ENCODE peak calls at places on chromosomes 4 and X, in ten cellular contexts. J, H, S, T, B, Y, P, F, V and X are unnamed samples.

GRCh38 chr4:6372649-6373525 is 99.5 kb downstream of the PPP2R2C start:
- DNase-seq in J (no peak), H (peak), S (peak), T (no peak), B (no peak), Y (peak), P (peak), F (peak), V (peak), X (peak)

GRCh38 chr4:52713456-52713937 is 37.7 kb downstream of the ERVMER34-1 start:
- DNase-seq in J (no peak), H (no peak), S (peak), T (no peak), B (no peak), Y (no peak), P (no peak), F (no peak), V (no peak), X (no peak)

GRCh38 chr4:168074861-168075260 is 17.5 kb upstream of the ANXA10 start:
- DNase-seq in J (no peak), H (no peak), S (no peak), T (no peak), B (no peak), Y (no peak), P (no peak), F (no peak), V (no peak), X (no peak)

GRCh38 chrX:49308604-49309269 is 5.3 kb downstream of the GAGE10 start:
- DNase-seq in J (peak), H (no peak), S (no peak), T (no peak), B (no peak), Y (no peak), P (no peak), F (no peak), V (peak), X (no peak)

GRCh38 chr4:21982087-21982486 is 33.5 kb upstream of the KCNIP4 start:
- DNase-seq in J (no peak), H (no peak), S (no peak), T (no peak), B (no peak), Y (no peak), P (no peak), F (no peak), V (no peak), X (no peak)

GRCh38 chr4:130424211-130424610 is 1328.3 kb downstream of the C4orf33 start:
- DNase-seq in J (no peak), H (no peak), S (no peak), T (no peak), B (no peak), Y (no peak), P (no peak), F (peak), V (no peak), X (no peak)

GRCh38 chr4:129342820-129343219 is 246.9 kb downstream of the C4orf33 start:
- DNase-seq in J (no peak), H (no peak), S (peak), T (no peak), B (no peak), Y (no peak), P (no peak), F (no peak), V (peak), X (peak)

GRCh38 chr4:53365121-53365485 is 758 bp downstream of the SCFD2 start:
- DNase-seq in J (no peak), H (no peak), S (peak), T (no peak), B (no peak), Y (peak), P (no peak), F (peak), V (peak), X (no peak)

GRCh38 chr4:115334736-115335411 is 221.5 kb upstream of the NDST4 start:
- DNase-seq in J (no peak), H (no peak), S (no peak), T (no peak), B (no peak), Y (no peak), P (no peak), F (no peak), V (no peak), X (no peak)

GRCh38 chrX:119194631-119195030 is 41.5 kb upstream of the PGRMC1 start:
- DNase-seq in J (no peak), H (no peak), S (peak), T (no peak), B (no peak), Y (no peak), P (no peak), F (peak), V (peak), X (no peak)

GRCh38 chrX:128816919-128817318 is 706.4 kb downstream of the SMARCA1 start:
- DNase-seq in J (no peak), H (no peak), S (peak), T (no peak), B (no peak), Y (peak), P (no peak), F (peak), V (no peak), X (no peak)

GRCh38 chrX:150873616-150874015 is 24.9 kb downstream of the CD99L2 start:
- DNase-seq in J (no peak), H (no peak), S (peak), T (no peak), B (no peak), Y (no peak), P (no peak), F (no peak), V (no peak), X (no peak)

GRCh38 chr4:10006236-10006603 is 15.1 kb downstream of the SLC2A9 start:
- DNase-seq in J (no peak), H (peak), S (peak), T (no peak), B (no peak), Y (no peak), P (no peak), F (no peak), V (peak), X (peak)